ENCODE peak calls at places on chromosome 13, in nine cellular contexts. Z is neural progenitor cell, P is neuronal stem cell, Y is mammary epithelial cell, M is PC-3, B is endothelial cell of umbilical vein, L is IMR-90, S is astrocyte, T is K562. R is an unnamed sample.
A peak's percentile ranks its signal among the peaks of the same experiment; 100 is the strongest.

GRCh38 chr13:28440774-28441532 is 54.0 kb downstream of the FLT1 start:
- DNase-seq in B (peak; percentile 65), Z (no peak), S (no peak), T (no peak), M (no peak), L (no peak), P (no peak), Y (peak; percentile 6), R (no peak)

GRCh38 chr13:45381196-45381595 is 37.0 kb downstream of the SLC25A30 start:
- DNase-seq in M (no peak), S (no peak), B (no peak), Z (no peak), T (no peak), P (no peak), Y (no peak), L (no peak), R (no peak)

GRCh38 chr13:46321494-46322225 is 65.4 kb downstream of the RUBCNL start:
- DNase-seq in T (peak; percentile 68), L (peak; percentile 44), B (peak; percentile 63), Y (peak; percentile 34), Z (peak; percentile 73), P (peak; percentile 39), M (peak; percentile 59), S (peak; percentile 28), R (peak; percentile 27)

GRCh38 chr13:53501387-53501786 is 472.8 kb downstream of the OLFM4 start:
- DNase-seq in B (no peak), M (peak; percentile 5), P (no peak), Y (no peak), L (no peak), Z (no peak), S (no peak), T (no peak), R (no peak)

GRCh38 chr13:49620170-49620621 is 8.1 kb upstream of the ARL11 start:
- DNase-seq in L (no peak), P (no peak), M (no peak), Z (no peak), B (no peak), Y (no peak), T (no peak), S (no peak), R (no peak)

GRCh38 chr13:25584975-25585374 is 213.2 kb downstream of the ATP8A2 start:
- DNase-seq in L (no peak), B (no peak), Y (no peak), T (peak; percentile 1), M (no peak), S (no peak), P (no peak), Z (no peak), R (no peak)

GRCh38 chr13:46181799-46182490 is at the start of gene LCP1:
- DNase-seq in T (peak; percentile 79), S (no peak), B (no peak), L (no peak), Y (peak; percentile 10), P (no peak), Z (no peak), M (peak; percentile 83), R (peak; percentile 41)

GRCh38 chr13:24252136-24252535 is 57.2 kb upstream of the C1QTNF9 start:
- DNase-seq in T (no peak), M (no peak), B (no peak), Z (no peak), L (no peak), P (no peak), Y (no peak), S (no peak), R (no peak)

GRCh38 chr13:34340534-34340933 is 522.6 kb downstream of the RFC3 start:
- DNase-seq in S (no peak), L (no peak), Y (peak; percentile 90), Z (no peak), P (no peak), M (peak; percentile 85), B (no peak), T (no peak), R (no peak)

GRCh38 chr13:106599875-106600797 is 32.2 kb upstream of the ARGLU1 start:
- DNase-seq in S (peak; percentile 82), M (peak; percentile 40), Y (peak; percentile 15), L (peak; percentile 80), P (no peak), B (peak; percentile 68), T (no peak), Z (no peak), R (peak; percentile 32)

GRCh38 chr13:62014299-62014698 is 598.6 kb upstream of the PCDH20 start:
- DNase-seq in M (peak; percentile 54), Y (no peak), L (peak; percentile 1), P (no peak), S (no peak), B (peak; percentile 11), Z (no peak), T (no peak), R (no peak)

GRCh38 chr13:42392180-42392579 is 120.2 kb downstream of the AKAP11 start:
- DNase-seq in B (no peak), Y (no peak), M (no peak), T (no peak), P (no peak), S (no peak), L (no peak), Z (no peak), R (no peak)

DNA sequence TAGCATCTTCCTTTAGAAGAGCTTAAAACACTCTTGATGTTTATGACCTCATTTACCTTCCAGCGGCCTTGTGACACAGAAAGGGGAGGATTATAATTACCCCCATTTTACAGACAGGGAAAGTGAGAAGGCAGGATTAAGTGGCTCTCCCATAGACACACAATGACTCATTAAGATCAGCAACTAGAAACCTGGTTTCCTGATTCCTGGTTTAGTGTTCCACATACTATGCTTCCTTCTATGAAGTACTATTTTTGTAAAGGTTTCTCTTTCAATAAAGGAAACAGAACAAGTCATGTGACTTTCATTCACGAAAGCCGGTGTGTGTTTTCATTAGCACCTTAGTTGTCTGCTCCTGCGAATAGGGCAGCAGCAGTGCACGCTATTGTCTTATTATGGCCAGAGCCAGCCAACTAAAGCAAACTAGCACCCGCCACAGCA is 8.3 kb downstream of the IRS2 start:
- DNase-seq in Z (peak; percentile 29), T (peak; percentile 18), B (peak; percentile 35), Y (peak; percentile 59), M (peak; percentile 56), L (peak; percentile 39), P (no peak), S (peak; percentile 71), R (peak; percentile 51)
- H3K9ac ChIP-seq in Z (no peak overlapping the region), T (no peak overlapping the region), B (no peak overlapping the region), Y (no peak overlapping the region), M (peak overlapping the region; percentile 22), L (no peak overlapping the region), P (no peak overlapping the region), S (peak overlapping the region; percentile 11), R (no peak overlapping the region)

DNA sequence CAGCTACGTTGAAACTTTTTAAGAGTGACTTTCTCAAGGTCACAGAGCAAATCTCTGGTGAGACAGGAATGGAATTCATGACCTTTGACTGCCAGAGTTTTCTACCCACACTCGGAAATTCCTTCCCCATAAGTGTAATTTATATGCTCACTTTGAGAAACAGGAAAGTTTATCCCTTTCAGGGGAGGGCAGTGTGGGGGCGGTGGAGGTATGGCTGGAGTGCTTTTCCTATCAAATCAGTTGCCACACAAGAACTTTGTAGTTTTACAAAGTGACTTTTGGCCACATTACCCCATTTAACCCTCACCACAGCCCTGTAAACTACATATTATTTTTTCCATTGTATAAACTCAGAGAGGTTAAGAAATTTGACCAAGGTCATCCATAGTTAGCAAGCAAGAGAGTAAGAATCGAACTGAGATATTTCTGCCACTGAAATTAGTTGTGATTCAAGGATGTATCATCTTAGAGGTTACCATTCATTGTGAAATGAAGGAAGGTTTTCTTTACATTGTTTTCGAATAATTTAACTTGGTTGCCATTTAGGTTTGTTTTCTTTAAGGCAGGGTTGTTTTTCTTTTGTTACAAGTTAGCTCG is 5.9 kb downstream of the KLF12 start:
- DNase-seq in Z (no peak), M (no peak), B (peak; percentile 80), T (no peak), S (peak; percentile 85), P (no peak), Y (no peak), L (peak; percentile 64), R (no peak)
- H3K4me1 ChIP-seq in Z (no peaks in the 10 kb centered on the region), M (peaks cover 36% of the 10 kb centered on the region), B (peaks cover 32% of the 10 kb centered on the region), T (no peaks in the 10 kb centered on the region), S (peaks cover 26% of the 10 kb centered on the region), P (peaks cover 17% of the 10 kb centered on the region), Y (peaks cover 13% of the 10 kb centered on the region), L (peaks cover 15% of the 10 kb centered on the region), R (no peaks in the 10 kb centered on the region)

DNA sequence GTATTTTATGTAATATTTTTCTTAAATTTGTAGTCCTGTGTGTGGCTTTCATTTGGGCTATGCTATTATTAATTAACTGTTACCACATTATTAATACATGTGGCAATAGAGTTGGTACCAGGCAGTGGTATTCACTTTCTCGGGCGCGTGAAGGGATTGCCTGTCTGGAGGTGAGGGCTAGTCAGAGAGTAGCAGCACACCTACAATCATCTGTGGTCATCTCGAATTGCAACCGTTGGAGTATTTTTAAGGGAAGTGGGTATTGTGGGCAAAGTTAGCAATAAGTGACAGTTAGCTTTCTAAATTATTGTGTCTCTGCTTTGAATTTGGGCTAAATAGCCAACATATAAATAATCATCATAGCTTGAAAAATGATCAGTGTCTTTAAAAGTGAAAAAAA is 20.0 kb upstream of the GPR18 start:
- DNase-seq in Y (no peak), B (no peak), P (no peak), S (no peak), L (no peak), T (no peak), Z (no peak), M (no peak), R (no peak)
- H3K4me3 ChIP-seq in Y (no peak overlapping the region), B (no peak overlapping the region), P (no peak overlapping the region), S (no peak overlapping the region), L (no peak overlapping the region), T (no peak overlapping the region), Z (no peak overlapping the region), M (no peak overlapping the region), R (no peak overlapping the region)

GRCh38 chr13:33319859-33320258 is 34.3 kb upstream of the STARD13 start:
- DNase-seq in M (no peak), L (no peak), Y (no peak), Z (no peak), S (no peak), T (no peak), B (no peak), P (no peak), R (no peak)

GRCh38 chr13:33318744-33319143 is 33.2 kb upstream of the STARD13 start:
- DNase-seq in T (no peak), P (no peak), Y (no peak), S (no peak), Z (no peak), M (no peak), B (no peak), L (no peak), R (no peak)

GRCh38 chr13:33318037-33318436 is 32.5 kb upstream of the STARD13 start:
- DNase-seq in M (peak; percentile 21), T (no peak), L (peak; percentile 21), B (no peak), P (no peak), S (no peak), Z (no peak), Y (no peak), R (no peak)

GRCh38 chr13:33313504-33313903 is 27.9 kb upstream of the STARD13 start:
- DNase-seq in M (no peak), Y (no peak), B (no peak), T (no peak), L (no peak), S (no peak), Z (no peak), P (no peak), R (no peak)

DNA sequence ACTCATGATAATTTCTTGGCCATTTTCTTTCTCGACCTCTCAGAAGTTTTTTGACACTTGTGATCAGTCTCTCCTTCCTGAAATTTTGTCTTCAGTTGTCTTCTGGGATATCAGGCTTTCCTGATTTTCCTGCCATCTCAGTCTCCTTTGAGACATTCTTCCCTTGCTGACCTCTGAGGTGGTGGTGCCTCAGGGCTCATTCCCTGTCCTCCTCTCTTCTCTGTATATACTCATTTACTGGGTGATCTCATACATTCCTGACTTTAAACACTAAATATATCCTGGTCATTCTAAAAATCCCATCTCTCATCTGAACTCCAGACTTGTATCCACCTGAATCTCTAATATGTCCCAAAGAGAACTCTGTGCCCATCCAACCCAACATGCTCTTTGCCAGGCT is 31.3 kb upstream of the STARD13 start:
- DNase-seq in B (no peak), Y (no peak), S (no peak), L (peak; percentile 16), Z (no peak), M (no peak), P (no peak), T (no peak), R (no peak)
- H3K9ac ChIP-seq in B (no peak overlapping the region), Y (no peak overlapping the region), S (no peak overlapping the region), L (no peak overlapping the region), Z (no peak overlapping the region), M (no peak overlapping the region), P (no peak overlapping the region), T (no peak overlapping the region), R (no peak overlapping the region)

R was measured in colonic mucosa.